ENCODE peak calls at places on chromosomes 3 and 15, in four cellular contexts. J is A549, Q is HepG2, S is K562. W is an unnamed sample.
A peak's percentile ranks its signal among the peaks of the same experiment; 100 is the strongest.

GRCh38 chr3:42655980-42656679 is 2.6 kb downstream of the ZBTB47 start:
- DNase-seq in Q (no peak), S (peak; percentile 52), J (no peak), W (no peak)

GRCh38 chr3:127037423-127037841 is 54.5 kb downstream of the PLXNA1 start:
- DNase-seq in J (no peak), Q (no peak), S (no peak), W (no peak)

GRCh38 chr3:186530415-186530814 is 13.8 kb downstream of the CRYGS start:
- DNase-seq in Q (no peak), J (no peak), S (no peak), W (no peak)

GRCh38 chr3:58144478-58145142 is 66.2 kb downstream of the DNASE1L3 start:
- DNase-seq in S (no peak), Q (peak; percentile 82), J (no peak), W (no peak)

GRCh38 chr15:70569139-70569717 is 194.1 kb downstream of the UACA start:
- DNase-seq in Q (peak; percentile 68), S (no peak), J (peak; percentile 77), W (no peak)

GRCh38 chr3:128500556-128500955 is 7.6 kb upstream of the GATA2 start:
- DNase-seq in J (no peak), S (no peak), Q (no peak), W (no peak)

GRCh38 chr15:22846073-22846472 is 7.6 kb downstream of the NIPA2 start:
- DNase-seq in Q (no peak), J (no peak), S (no peak), W (no peak)

GRCh38 chr15:98714906-98715305 is 66.6 kb downstream of the IGF1R start:
- DNase-seq in J (no peak), Q (no peak), S (no peak), W (no peak)

GRCh38 chr3:6262035-6262434 is 598.9 kb upstream of the GRM7 start:
- DNase-seq in Q (no peak), S (no peak), J (no peak), W (no peak)

GRCh38 chr3:195451373-195452000 is 8.7 kb upstream of the ACAP2 start:
- DNase-seq in Q (no peak), S (no peak), J (no peak), W (no peak)

GRCh38 chr15:78454992-78455391 is 17.0 kb downstream of the IREB2 start:
- DNase-seq in S (no peak), J (no peak), Q (no peak), W (no peak)

GRCh38 chr3:63970596-63971468 is 52.5 kb downstream of the PSMD6 start:
- DNase-seq in S (no peak), Q (peak; percentile 18), J (no peak), W (no peak)

GRCh38 chr15:29672923-29673809 is 149.1 kb downstream of the TJP1 start:
- DNase-seq in J (no peak), Q (no peak), S (no peak), W (no peak)

GRCh38 chr3:72018339-72018984 is 233.5 kb upstream of the PROK2 start:
- DNase-seq in J (no peak), Q (no peak), S (peak; percentile 76), W (no peak)

GRCh38 chr3:60448668-60449067 is 802.6 kb downstream of the FHIT start:
- DNase-seq in Q (no peak), S (no peak), J (no peak), W (no peak)

GRCh38 chr3:60440869-60441268 is 810.4 kb downstream of the FHIT start:
- DNase-seq in Q (no peak), J (no peak), S (no peak), W (no peak)

GRCh38 chr3:60444898-60445297 is 806.4 kb downstream of the FHIT start:
- DNase-seq in J (no peak), Q (no peak), S (no peak), W (no peak)

GRCh38 chr3:60445416-60445815 is 805.8 kb downstream of the FHIT start:
- DNase-seq in Q (no peak), J (no peak), S (no peak), W (no peak)
- TF ChIP-seq HMGXB4 in Q (no peak), J (no peak), S (no peak), W (no peak)

DNA sequence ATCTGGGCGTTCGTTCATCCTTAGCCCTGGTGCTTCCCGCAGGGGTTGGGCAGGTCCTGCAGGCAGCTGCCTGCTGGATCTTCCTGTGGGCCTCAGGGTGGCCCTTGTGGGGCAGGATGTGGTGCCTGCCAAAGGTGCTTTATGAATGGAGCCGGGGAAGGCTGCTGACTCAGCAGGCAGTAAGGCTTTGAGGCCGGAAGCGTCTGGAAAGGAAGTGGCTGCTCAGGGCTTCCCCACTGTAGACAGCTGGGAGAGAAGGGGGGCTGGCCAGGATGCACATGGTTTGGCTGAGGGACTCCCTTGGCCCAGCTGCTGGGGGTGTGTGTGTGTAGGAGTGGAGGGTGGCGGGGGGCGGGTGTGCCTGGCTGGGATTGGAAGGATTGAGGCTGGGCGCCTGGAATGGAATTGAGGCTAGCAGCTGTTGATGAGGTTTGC is 12.9 kb downstream of the CD276 start:
- DNase-seq in Q (no peak), J (no peak), S (peak; percentile 21), W (peak; percentile 54)
- TF ChIP-seq HMGXB4 in Q (no peak), J (no peak), S (no peak), W (no peak)

DNA sequence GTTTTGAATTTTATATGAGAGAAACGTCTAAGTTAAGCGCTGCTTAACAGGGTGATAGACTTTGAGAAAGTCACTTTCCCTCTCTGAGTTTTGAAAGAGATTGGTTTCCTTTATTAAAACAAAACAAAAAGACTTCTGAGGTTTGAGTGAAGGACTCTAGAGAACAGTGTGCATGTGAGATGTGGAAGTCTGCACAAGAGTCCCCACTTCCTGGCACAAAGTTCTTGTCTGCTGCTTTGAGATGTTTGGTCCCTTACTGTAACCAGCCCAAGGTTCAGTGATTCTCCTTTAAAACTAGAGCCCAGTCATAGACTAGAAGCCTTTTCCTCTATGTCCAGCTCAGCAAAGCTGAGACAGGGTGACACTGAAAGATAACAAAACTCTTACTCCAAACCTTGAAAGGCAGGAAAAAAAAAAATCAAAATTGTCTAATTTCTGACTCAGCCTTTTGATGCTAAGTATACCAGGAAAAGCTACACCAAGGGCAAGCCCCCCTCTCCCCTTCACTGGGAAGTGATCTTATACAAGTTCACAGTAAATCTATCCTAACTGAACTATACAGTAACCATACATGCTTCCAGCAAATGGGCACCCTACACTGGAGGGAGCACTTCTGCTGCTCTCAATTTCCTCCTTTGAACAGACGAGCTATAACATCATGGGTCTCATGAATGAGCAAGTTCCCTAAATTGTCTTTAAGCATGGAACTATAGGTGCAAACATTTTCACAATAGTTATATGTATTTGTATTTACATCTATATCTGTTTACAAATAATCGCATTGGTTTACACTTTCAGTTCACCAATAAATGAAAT is 2.3 kb downstream of the POPDC2 start:
- DNase-seq in Q (no peak), S (no peak), J (no peak), W (no peak)
- TF ChIP-seq HMGXB4 in Q (no peak), S (no peak), J (no peak), W (no peak)

GRCh38 chr15:48720646-48721045 is 75.1 kb upstream of the FBN1 start:
- DNase-seq in S (no peak), J (no peak), Q (no peak), W (no peak)
- TF ChIP-seq HMGXB4 in S (no peak), J (no peak), Q (no peak), W (no peak)

GRCh38 chr3:185153170-185153733 is 392 bp upstream of the C3orf70 start:
- DNase-seq in J (no peak), Q (no peak), S (no peak), W (peak; percentile 69)

GRCh38 chr3:185152433-185153169 is at the start of gene C3orf70:
- DNase-seq in J (peak; percentile 16), S (peak; percentile 75), Q (no peak), W (peak; percentile 55)

GRCh38 chr3:185151101-185151958 is 1.5 kb downstream of the C3orf70 start:
- DNase-seq in Q (no peak), J (no peak), S (no peak), W (no peak)

GRCh38 chr3:185150561-185150960 is 2.3 kb downstream of the C3orf70 start:
- DNase-seq in Q (no peak), J (no peak), S (no peak), W (no peak)

GRCh38 chr3:185151959-185152432 is 864 bp downstream of the C3orf70 start:
- DNase-seq in Q (no peak), J (no peak), S (no peak), W (no peak)
- TF ChIP-seq HMGXB4 in Q (no peak), J (no peak), S (no peak), W (no peak)

W was measured in WTC11.